ENCODE peak calls at places on chromosomes 4 and X, in five cellular contexts. F is testis; H is Peyer's patch; M is CD8-positive, alpha-beta memory T cell; C is IMR-90. Y is an unnamed sample.

GRCh38 chr4:148634476-148634875 is 192.3 kb upstream of the NR3C2 start:
- DNase-seq in F (no peak), H (peak; percentile 50), M (no peak), C (peak; percentile 20), Y (no peak)

GRCh38 chr4:53494851-53495250 is 96.4 kb downstream of the LNX1 start:
- DNase-seq in F (no peak), H (no peak), M (no peak), C (no peak), Y (no peak)

GRCh38 chr4:41204400-41204978 is 9.9 kb downstream of the APBB2 start:
- DNase-seq in F (no peak), H (no peak), M (no peak), C (peak; percentile 83), Y (no peak)

GRCh38 chr4:113444386-113444785 is 317.2 kb downstream of the CAMK2D start:
- DNase-seq in F (peak; percentile 26), H (no peak), M (no peak), C (peak; percentile 73), Y (no peak)

GRCh38 chrX:103098488-103098887 is 5.5 kb upstream of the NXF3 start:
- DNase-seq in F (no peak), H (no peak), M (no peak), C (no peak), Y (no peak)

GRCh38 chr4:107893171-107894137 is 37.9 kb upstream of the CYP2U1 start:
- DNase-seq in F (no peak), H (no peak), M (no peak), C (peak; percentile 8), Y (no peak)

GRCh38 chr4:57114973-57115372 is 4.8 kb upstream of the IGFBP7 start:
- DNase-seq in F (no peak), H (no peak), M (no peak), C (peak; percentile 75), Y (no peak)

GRCh38 chr4:6290769-6291547 is 21.3 kb downstream of the WFS1 start:
- DNase-seq in F (no peak), H (no peak), M (no peak), C (no peak), Y (no peak)

GRCh38 chr4:158863296-158863695 is 94.5 kb downstream of the FNIP2 start:
- DNase-seq in F (no peak), H (no peak), M (no peak), C (no peak), Y (no peak)

GRCh38 chrX:151923648-151924047 is 11.0 kb downstream of the MAGEA4 start:
- DNase-seq in F (no peak), H (no peak), M (no peak), C (no peak), Y (no peak)

GRCh38 chrX:68411729-68412128 is 21.6 kb downstream of the OPHN1 start:
- DNase-seq in F (no peak), H (no peak), M (no peak), C (no peak), Y (no peak)

GRCh38 chr4:27442146-27442545 is 581.5 kb downstream of the STIM2 start:
- DNase-seq in F (no peak), H (no peak), M (no peak), C (no peak), Y (no peak)

GRCh38 chr4:14177987-14178386 is 550.5 kb upstream of the BOD1L1 start:
- DNase-seq in F (no peak), H (no peak), M (no peak), C (no peak), Y (peak; percentile 1)

GRCh38 chr4:3384771-3385701 is 56.7 kb upstream of the HGFAC start:
- DNase-seq in F (peak; percentile 47), H (peak; percentile 71), M (no peak), C (no peak), Y (peak; percentile 31)
- H3K4me3 ChIP-seq in F (no peak overlapping the region), H (peak overlapping the region; percentile 30), M (no peak overlapping the region), C (no peak overlapping the region), Y (no peak overlapping the region)

GRCh38 chrX:35340451-35340850 is 397.9 kb downstream of the FAM47B start:
- DNase-seq in F (no peak), H (no peak), M (no peak), C (no peak), Y (no peak)
- H3K27me3 ChIP-seq in F (no peaks in the 10 kb centered on the region), H (no peaks in the 10 kb centered on the region), M (no peaks in the 10 kb centered on the region), C (no peaks in the 10 kb centered on the region), Y (no peaks in the 10 kb centered on the region)

DNA sequence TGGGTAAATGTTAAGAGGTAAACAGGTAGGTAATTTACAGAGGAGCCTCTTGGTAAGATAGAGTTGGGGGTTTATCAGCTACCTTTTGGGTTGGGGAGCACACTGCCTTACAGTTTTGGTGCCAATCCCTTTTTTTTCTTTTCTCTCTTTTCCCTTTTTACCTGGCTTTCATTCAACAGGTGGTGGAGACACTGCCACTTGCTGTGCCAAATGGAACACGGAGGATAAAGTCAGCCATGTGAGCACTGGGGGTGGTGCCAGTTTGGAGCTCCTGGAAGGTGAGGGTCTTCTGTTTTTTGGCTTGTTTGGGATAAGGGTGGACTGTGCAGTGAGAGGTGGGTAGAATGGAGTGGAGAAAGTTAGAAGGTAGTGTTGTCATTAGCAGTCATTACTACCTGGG is 14.3 kb downstream of the TAF9B start:
- DNase-seq in F (no peak), H (no peak), M (no peak), C (no peak), Y (no peak)
- H3K36me3 ChIP-seq in F (no peaks in the 10 kb centered on the region), H (no peaks in the 10 kb centered on the region), M (peaks cover 34% of the 10 kb centered on the region), C (peaks cover 32% of the 10 kb centered on the region), Y (peaks cover 59% of the 10 kb centered on the region)

GRCh38 chrX:129956145-129956544 is 26.3 kb upstream of the BCORL1 start:
- DNase-seq in F (no peak), H (no peak), M (no peak), C (no peak), Y (no peak)
- H3K4me3 ChIP-seq in F (no peak overlapping the region), H (no peak overlapping the region), M (no peak overlapping the region), C (no peak overlapping the region), Y (no peak overlapping the region)

DNA sequence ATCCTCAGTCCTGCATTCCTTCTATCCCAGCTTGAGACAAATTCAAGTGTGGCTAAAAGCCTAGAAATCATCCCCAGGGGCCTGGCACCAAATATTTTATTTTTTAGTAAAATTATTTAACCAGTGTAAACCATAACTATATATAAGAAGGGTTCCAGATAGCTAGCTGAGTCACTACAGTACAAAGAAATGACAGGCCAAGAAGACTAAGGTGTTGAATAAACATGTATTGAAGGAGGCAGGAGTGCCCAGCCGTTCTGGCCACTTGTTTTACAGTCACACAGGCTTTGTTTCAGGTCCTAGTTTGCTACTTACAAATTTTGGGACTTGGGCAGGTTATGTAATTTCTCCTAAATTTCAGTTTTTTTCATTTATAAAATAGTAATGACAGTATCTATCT is 225.9 kb upstream of the PITX2 start:
- DNase-seq in F (no peak), H (no peak), M (no peak), C (no peak), Y (no peak)
- H3K27me3 ChIP-seq in F (no peaks in the 10 kb centered on the region), H (no peaks in the 10 kb centered on the region), M (no peaks in the 10 kb centered on the region), C (peaks cover 4% of the 10 kb centered on the region), Y (no peaks in the 10 kb centered on the region)

GRCh38 chr4:82432596-82432995 is 2.2 kb downstream of the ENOPH1 start:
- DNase-seq in F (no peak), H (no peak), M (no peak), C (no peak), Y (no peak)
- H3K36me3 ChIP-seq in F (no peaks in the 10 kb centered on the region), H (no peaks in the 10 kb centered on the region), M (peaks cover 7% of the 10 kb centered on the region), C (peaks cover 2% of the 10 kb centered on the region), Y (peaks cover 16% of the 10 kb centered on the region)

DNA sequence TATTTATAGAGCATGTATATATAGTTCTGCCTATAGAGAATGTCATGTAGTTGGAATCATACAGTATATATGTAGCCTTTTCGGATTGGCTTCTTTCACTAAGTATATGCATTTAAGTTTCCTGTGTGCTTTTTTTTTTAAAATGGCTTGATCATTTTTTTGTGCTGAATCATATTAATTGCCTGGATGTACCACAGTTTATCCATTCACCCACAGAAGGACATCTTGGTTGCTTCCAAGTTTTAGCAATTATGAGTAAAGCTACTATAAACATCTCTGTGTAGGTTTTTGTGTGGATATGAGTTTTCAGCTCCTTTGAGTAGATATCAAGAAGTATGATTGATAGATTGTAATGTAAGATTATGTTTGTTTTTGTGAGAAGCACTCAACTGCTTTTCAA is 23.8 kb downstream of the PTTG2 start:
- DNase-seq in F (no peak), H (no peak), M (no peak), C (peak; percentile 31), Y (no peak)
- H3K4me3 ChIP-seq in F (no peak overlapping the region), H (no peak overlapping the region), M (no peak overlapping the region), C (no peak overlapping the region), Y (no peak overlapping the region)

DNA sequence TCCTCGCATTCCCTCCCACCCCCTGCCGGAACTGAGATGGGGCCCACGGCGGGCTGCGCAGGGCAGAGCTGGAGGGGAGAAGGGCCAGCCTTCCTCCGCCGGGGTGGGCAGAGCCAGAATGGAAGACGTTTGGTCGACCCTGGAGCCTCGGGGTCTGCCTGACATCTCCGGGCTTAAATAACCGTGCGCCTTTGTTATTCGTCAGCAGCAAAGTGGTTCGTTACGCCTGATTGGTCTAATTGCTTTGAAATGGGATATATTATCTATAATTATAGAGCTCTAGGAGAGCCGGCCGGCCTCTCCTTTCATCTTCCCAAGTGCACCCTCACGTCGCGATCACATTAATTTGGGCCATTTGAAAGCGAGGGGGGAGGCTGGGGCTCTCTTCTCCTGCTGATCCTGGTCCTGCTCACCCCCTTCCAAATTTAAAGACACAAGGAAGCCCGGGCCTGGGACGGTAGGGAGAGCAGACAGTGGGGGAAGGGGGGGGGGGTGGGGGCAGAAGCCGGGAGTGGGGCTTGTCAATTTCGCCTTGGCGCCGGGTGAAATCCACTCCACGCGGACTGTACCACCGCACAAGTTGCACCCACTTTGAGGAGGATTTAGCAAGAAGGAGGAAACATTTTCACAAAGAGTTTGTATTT is 4.7 kb upstream of the MSX1 start:
- DNase-seq in F (no peak), H (no peak), M (no peak), C (no peak), Y (no peak)
- H3K27me3 ChIP-seq in F (peaks cover 14% of the 10 kb centered on the region), H (no peaks in the 10 kb centered on the region), M (peaks cover 55% of the 10 kb centered on the region), C (peaks cover 45% of the 10 kb centered on the region), Y (peaks cover 12% of the 10 kb centered on the region)

GRCh38 chr4:3199661-3200422 is 49.1 kb upstream of the MSANTD1 start:
- DNase-seq in F (peak; percentile 9), H (no peak), M (no peak), C (no peak), Y (no peak)
- H3K36me3 ChIP-seq in F (no peaks in the 10 kb centered on the region), H (no peaks in the 10 kb centered on the region), M (no peaks in the 10 kb centered on the region), C (peaks cover 22% of the 10 kb centered on the region), Y (peaks cover 4% of the 10 kb centered on the region)